ENCODE peak calls at places on chromosomes 4 and X, in seven cellular contexts. V is hypothalamus, Z is Caco-2, Q is T47D, X is left colon, G is A549, P is H4. A is an unnamed sample.

GRCh38 chr4:76883147-76883546 is 14.8 kb downstream of the SOWAHB start:
- DNase-seq in V (no peak), Z (no peak), Q (no peak), X (no peak), G (no peak), P (no peak), A (no peak)

GRCh38 chrX:17792842-17793241 is 55.5 kb downstream of the SCML1 start:
- DNase-seq in V (no peak), Z (no peak), Q (no peak), X (no peak), G (no peak), P (no peak), A (peak)

GRCh38 chrX:18725316-18725943 is 18.0 kb downstream of the PPEF1 start:
- DNase-seq in V (no peak), Z (no peak), Q (peak), X (no peak), G (no peak), P (no peak), A (peak)

GRCh38 chr4:80492761-80493160 is 157.2 kb downstream of the CFAP299 start:
- DNase-seq in V (no peak), Z (no peak), Q (no peak), X (peak), G (no peak), P (peak), A (no peak)

GRCh38 chr4:54746228-54746627 is 88.5 kb downstream of the KIT start:
- DNase-seq in V (no peak), Z (no peak), Q (no peak), X (no peak), G (no peak), P (peak), A (no peak)

GRCh38 chr4:88159137-88159725 is 792 bp upstream of the ABCG2 start:
- DNase-seq in V (no peak), Z (peak), Q (peak), X (peak), G (peak), P (peak), A (no peak)

GRCh38 chrX:41377624-41378023 is 43.7 kb downstream of the DDX3X start:
- DNase-seq in V (no peak), Z (no peak), Q (no peak), X (no peak), G (no peak), P (no peak), A (no peak)

GRCh38 chrX:18981124-18981807 is 2.6 kb downstream of the PHKA2 start:
- DNase-seq in V (no peak), Z (no peak), Q (peak), X (no peak), G (peak), P (no peak), A (no peak)

GRCh38 chr4:152634110-152634760 is 45.6 kb downstream of the TMEM154 start:
- DNase-seq in V (no peak), Z (no peak), Q (no peak), X (no peak), G (no peak), P (no peak), A (no peak)

GRCh38 chr4:3211866-3212265 is 37.1 kb upstream of the MSANTD1 start:
- DNase-seq in V (no peak), Z (peak), Q (no peak), X (no peak), G (no peak), P (no peak), A (no peak)

A was measured in head of caudate nucleus.